ENCODE peak calls at places on chromosomes 12 and 14, in six cellular contexts. A is HepG2, Q is sigmoid colon, P is tibial nerve, J is HCT116, H is adrenal gland. F is an unnamed sample.

GRCh38 chr14:104178279-104178678 is 39.9 kb downstream of the KIF26A start:
- DNase-seq in A (no peak), Q (no peak), P (no peak), J (no peak), H (no peak), F (no peak)

GRCh38 chr12:27337376-27337775 is 4.7 kb downstream of the BMAL2 start:
- DNase-seq in A (peak; percentile 34), Q (no peak), P (no peak), J (no peak), H (no peak), F (no peak)

GRCh38 chr14:92877757-92878431 is 45.1 kb upstream of the CHGA start:
- DNase-seq in A (peak; percentile 48), Q (peak; percentile 84), P (no peak), J (no peak), H (peak; percentile 79), F (no peak)

GRCh38 chr12:120144215-120144614 is 27.7 kb upstream of the RAB35 start:
- DNase-seq in A (no peak), Q (no peak), P (no peak), J (no peak), H (no peak), F (no peak)

GRCh38 chr12:106900554-106900953 is 55.2 kb upstream of the TMEM263 start:
- DNase-seq in A (no peak), Q (no peak), P (no peak), J (no peak), H (no peak), F (no peak)

GRCh38 chr14:50018236-50019210 is 97.8 kb downstream of the VCPKMT start:
- DNase-seq in A (peak; percentile 83), Q (peak; percentile 73), P (no peak), J (no peak), H (peak; percentile 33), F (peak; percentile 40)

GRCh38 chr12:40238221-40238902 is 13.6 kb downstream of the LRRK2 start:
- DNase-seq in A (no peak), Q (no peak), P (no peak), J (no peak), H (no peak), F (no peak)

GRCh38 chr14:90510208-90510607 is 113.4 kb downstream of the CALM1 start:
- DNase-seq in A (no peak), Q (peak; percentile 86), P (no peak), J (no peak), H (no peak), F (peak; percentile 51)

GRCh38 chr14:91228112-91229004 is 16.1 kb downstream of the GPR68 start:
- DNase-seq in A (no peak), Q (no peak), P (no peak), J (no peak), H (no peak), F (no peak)

GRCh38 chr12:58202933-58203713 is 261.8 kb downstream of the ATP23 start:
- DNase-seq in A (no peak), Q (no peak), P (no peak), J (no peak), H (no peak), F (no peak)

GRCh38 chr14:92481386-92481785 is 32.2 kb upstream of the RIN3 start:
- DNase-seq in A (no peak), Q (no peak), P (no peak), J (no peak), H (no peak), F (peak; percentile 12)

GRCh38 chr14:51650721-51651387 is 856 bp upstream of the FRMD6 start:
- DNase-seq in A (no peak), Q (peak; percentile 73), P (no peak), J (no peak), H (no peak), F (no peak)

GRCh38 chr12:42186793-42187192 is 42.1 kb upstream of the GXYLT1 start:
- DNase-seq in A (no peak), Q (no peak), P (no peak), J (no peak), H (no peak), F (no peak)

GRCh38 chr14:35482994-35483515 is 50.9 kb upstream of the INSM2 start:
- DNase-seq in A (no peak), Q (no peak), P (no peak), J (no peak), H (no peak), F (no peak)

GRCh38 chr14:57870686-57871457 is 5.0 kb upstream of the SLC35F4 start:
- DNase-seq in A (no peak), Q (no peak), P (no peak), J (no peak), H (no peak), F (no peak)

GRCh38 chr14:58048219-58048618 is 103.8 kb downstream of the ARMH4 start:
- DNase-seq in A (no peak), Q (no peak), P (no peak), J (no peak), H (no peak), F (no peak)

GRCh38 chr12:28884861-28885260 is 264.2 kb upstream of the FAR2 start:
- DNase-seq in A (no peak), Q (peak; percentile 61), P (no peak), J (no peak), H (no peak), F (no peak)

GRCh38 chr12:76030378-76031080 is 1.0 kb downstream of the PHLDA1 start:
- DNase-seq in A (no peak), Q (peak; percentile 77), P (no peak), J (no peak), H (peak; percentile 50), F (peak; percentile 87)

GRCh38 chr14:55130194-55130550 is 1.1 kb downstream of the LGALS3 start:
- DNase-seq in A (peak; percentile 34), Q (no peak), P (no peak), J (no peak), H (no peak), F (no peak)

GRCh38 chr12:42705863-42706262 is 116.3 kb upstream of the PRICKLE1 start:
- DNase-seq in A (no peak), Q (peak; percentile 93), P (peak; percentile 54), J (no peak), H (peak; percentile 62), F (no peak)

GRCh38 chr14:104264495-104265265 is 126.3 kb downstream of the KIF26A start:
- DNase-seq in A (no peak), Q (peak; percentile 53), P (no peak), J (no peak), H (peak; percentile 10), F (peak; percentile 61)

GRCh38 chr14:105050551-105050897 is 14.7 kb downstream of the GPR132 start:
- DNase-seq in A (peak; percentile 30), Q (peak; percentile 63), P (no peak), J (peak; percentile 16), H (peak; percentile 33), F (peak; percentile 84)

GRCh38 chr12:50059440-50060119 is 2.2 kb downstream of the ASIC1 start:
- DNase-seq in A (no peak), Q (no peak), P (no peak), J (no peak), H (no peak), F (no peak)

GRCh38 chr14:85342858-85343607 is 186.9 kb upstream of the FLRT2 start:
- DNase-seq in A (no peak), Q (no peak), P (no peak), J (no peak), H (no peak), F (no peak)

GRCh38 chr12:130143136-130143535 is 19.1 kb upstream of the FZD10 start:
- DNase-seq in A (no peak), Q (no peak), P (no peak), J (no peak), H (no peak), F (no peak)

GRCh38 chr14:32545858-32546210 is 216.7 kb downstream of the AKAP6 start:
- DNase-seq in A (no peak), Q (no peak), P (no peak), J (no peak), H (no peak), F (no peak)

GRCh38 chr12:63129927-63130326 is 21.1 kb downstream of the AVPR1A start:
- DNase-seq in A (no peak), Q (no peak), P (no peak), J (no peak), H (no peak), F (no peak)

GRCh38 chr14:27184371-27184901 is 586.6 kb upstream of the NOVA1 start:
- DNase-seq in A (no peak), Q (no peak), P (no peak), J (no peak), H (no peak), F (no peak)

GRCh38 chr14:74838141-74838540 is 37.8 kb downstream of the PROX2 start:
- DNase-seq in A (no peak), Q (no peak), P (no peak), J (no peak), H (no peak), F (no peak)

GRCh38 chr14:79515158-79515557 is 696.1 kb downstream of the DIO2 start:
- DNase-seq in A (no peak), Q (no peak), P (no peak), J (no peak), H (peak; percentile 36), F (no peak)
- TF ChIP-seq CTCF in A (no peak), Q (no peak), P (no peak), J (no peak), H (no peak), F (no peak)

GRCh38 chr12:4115570-4115969 is 158.0 kb upstream of the CCND2 start:
- DNase-seq in A (no peak), Q (peak; percentile 34), P (no peak), J (no peak), H (no peak), F (no peak)
- TF ChIP-seq POLR2A in A (no peak), Q (no peak), P (no peak), J (no peak), H (no peak), F (no peak)

GRCh38 chr12:46910830-46911229 is 85.0 kb upstream of the SLC38A4 start:
- DNase-seq in A (no peak), Q (no peak), P (no peak), J (no peak), H (no peak), F (no peak)

GRCh38 chr12:46904406-46905240 is 78.8 kb upstream of the SLC38A4 start:
- DNase-seq in A (no peak), Q (no peak), P (no peak), J (no peak), H (no peak), F (no peak)

GRCh38 chr12:46908936-46909635 is 83.3 kb upstream of the SLC38A4 start:
- DNase-seq in A (no peak), Q (no peak), P (no peak), J (no peak), H (no peak), F (no peak)

GRCh38 chr12:46908236-46908935 is 82.6 kb upstream of the SLC38A4 start:
- DNase-seq in A (no peak), Q (no peak), P (no peak), J (no peak), H (no peak), F (no peak)

GRCh38 chr12:46907791-46908190 is 82.0 kb upstream of the SLC38A4 start:
- DNase-seq in A (no peak), Q (no peak), P (no peak), J (no peak), H (no peak), F (no peak)
- H3K27ac ChIP-seq in A (no peak overlapping the region), Q (no peak overlapping the region), P (no peak overlapping the region), J (no peak overlapping the region), H (no peak overlapping the region), F (no peak overlapping the region)

DNA sequence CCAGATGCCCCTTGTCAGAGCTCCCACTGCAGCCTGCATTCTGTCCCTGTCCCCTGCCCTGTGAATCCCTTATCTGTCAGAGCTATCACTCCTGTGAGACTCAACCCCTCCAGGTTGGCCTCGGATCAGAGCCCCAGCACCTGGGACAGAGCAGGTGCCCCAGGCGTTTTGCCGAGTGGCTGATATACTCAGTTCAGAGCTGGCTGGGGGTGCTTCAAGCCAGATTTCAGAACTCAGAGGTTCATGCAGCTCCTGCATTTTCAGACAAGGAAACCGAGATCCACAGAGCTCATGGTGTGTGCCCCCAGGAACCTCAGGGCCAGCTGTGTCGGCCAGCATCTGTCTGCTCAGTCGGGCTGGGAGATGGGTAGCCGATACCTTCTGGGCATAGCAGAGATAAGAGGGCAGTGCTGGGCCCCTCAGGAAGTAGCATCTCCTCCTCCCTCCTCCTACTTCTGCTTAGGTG is 228.0 kb upstream of the RTL1 start:
- DNase-seq in A (no peak), Q (no peak), P (no peak), J (no peak), H (no peak), F (no peak)
- TF ChIP-seq CTCF in A (no peak), Q (no peak), P (no peak), J (no peak), H (no peak), F (no peak)

F was measured in upper lobe of left lung.